ENCODE peak calls at places on chromosomes 7 and 10, in eight cellular contexts. W is retinal pigment epithelial cell, R is brain microvascular endothelial cell, F is RWPE1, V is WERI-Rb-1, H is neural crest cell, U is AG04450, S is A549. G is an unnamed sample.

GRCh38 chr10:9342865-9343450 is 1288.5 kb downstream of the GATA3 start:
- DNase-seq in W (peak), R (peak), F (peak), V (no peak), H (no peak), U (peak), S (no peak), G (no peak)

GRCh38 chr7:143183024-143183423 is at the start of gene TAS2R39:
- DNase-seq in W (no peak), R (no peak), F (no peak), V (no peak), H (no peak), U (no peak), S (no peak), G (no peak)

GRCh38 chr7:158495780-158496179 is 91.8 kb downstream of the PTPRN2 start:
- DNase-seq in W (no peak), R (no peak), F (peak), V (peak), H (peak), U (no peak), S (peak), G (no peak)

GRCh38 chr7:140989068-140989467 is 25.7 kb downstream of the MRPS33 start:
- DNase-seq in W (no peak), R (no peak), F (no peak), V (no peak), H (no peak), U (no peak), S (no peak), G (no peak)

GRCh38 chr10:24349379-24350110 is 140.6 kb downstream of the KIAA1217 start:
- DNase-seq in W (no peak), R (no peak), F (peak), V (no peak), H (no peak), U (no peak), S (no peak), G (no peak)

GRCh38 chr10:34049887-34050286 is 715.4 kb upstream of the NRP1 start:
- DNase-seq in W (no peak), R (peak), F (peak), V (no peak), H (no peak), U (peak), S (peak), G (no peak)

GRCh38 chr10:7184660-7185366 is 226.0 kb downstream of the SFMBT2 start:
- DNase-seq in W (no peak), R (no peak), F (no peak), V (no peak), H (no peak), U (no peak), S (no peak), G (no peak)

GRCh38 chr10:75508239-75508813 is 76.9 kb downstream of the LRMDA start:
- DNase-seq in W (no peak), R (no peak), F (peak), V (no peak), H (no peak), U (no peak), S (no peak), G (no peak)

GRCh38 chr10:30103595-30104310 is 44.4 kb upstream of the JCAD start:
- DNase-seq in W (no peak), R (no peak), F (no peak), V (no peak), H (no peak), U (no peak), S (no peak), G (no peak)

GRCh38 chr10:118511720-118512119 is 83.7 kb downstream of the PRLHR start:
- DNase-seq in W (no peak), R (no peak), F (no peak), V (no peak), H (no peak), U (no peak), S (no peak), G (no peak)

GRCh38 chr7:137073571-137074325 is 205.3 kb downstream of the CHRM2 start:
- DNase-seq in W (no peak), R (peak), F (no peak), V (no peak), H (no peak), U (no peak), S (no peak), G (no peak)

GRCh38 chr7:137873524-137873923 is 26.8 kb upstream of the DGKI start:
- DNase-seq in W (no peak), R (peak), F (no peak), V (no peak), H (no peak), U (no peak), S (no peak), G (no peak)

GRCh38 chr7:69115788-69116187 is 482.5 kb upstream of the AUTS2 start:
- DNase-seq in W (peak), R (no peak), F (no peak), V (no peak), H (no peak), U (no peak), S (no peak), G (no peak)

GRCh38 chr10:69866688-69867461 is 65.2 kb downstream of the COL13A1 start:
- DNase-seq in W (no peak), R (peak), F (no peak), V (peak), H (peak), U (peak), S (no peak), G (no peak)
- TF ChIP-seq CTCF in W (no peak), R (peak), F (no peak), V (no peak), H (no peak), U (peak), S (no peak), G (no peak)

GRCh38 chr10:22874189-22874854 is 53.5 kb upstream of the ARMC3 start:
- DNase-seq in W (no peak), R (no peak), F (no peak), V (no peak), H (no peak), U (no peak), S (no peak), G (no peak)

GRCh38 chr10:22875584-22875983 is 52.3 kb upstream of the ARMC3 start:
- DNase-seq in W (no peak), R (no peak), F (no peak), V (no peak), H (no peak), U (no peak), S (no peak), G (no peak)
- TF ChIP-seq CTCF in W (no peak), R (no peak), F (no peak), V (no peak), H (no peak), U (no peak), S (no peak), G (no peak)

DNA sequence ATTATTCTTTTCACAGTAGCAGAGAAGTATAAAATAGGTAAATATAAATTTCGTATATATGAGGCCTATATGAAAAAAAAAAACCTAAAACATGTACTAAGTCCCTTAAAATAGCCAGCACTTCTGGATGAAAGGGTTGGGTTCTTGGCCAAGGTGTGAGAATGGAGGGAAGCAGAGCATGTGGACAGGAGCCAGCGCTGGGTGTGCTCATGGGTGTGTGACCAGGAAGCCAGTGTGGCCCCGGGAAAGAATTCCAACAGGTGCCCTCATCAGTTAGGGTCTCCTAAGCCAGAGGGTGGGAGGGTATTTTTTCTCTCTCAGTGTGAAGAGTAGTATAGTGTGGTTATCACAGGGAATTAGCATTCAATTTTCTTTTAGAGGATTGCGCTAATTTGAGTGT is 401.9 kb upstream of the IGFBP3 start:
- DNase-seq in W (no peak), R (no peak), F (no peak), V (no peak), H (no peak), U (no peak), S (no peak), G (no peak)
- TF ChIP-seq CTCF in W (no peak), R (no peak), F (no peak), V (no peak), H (no peak), U (no peak), S (no peak), G (no peak)

DNA sequence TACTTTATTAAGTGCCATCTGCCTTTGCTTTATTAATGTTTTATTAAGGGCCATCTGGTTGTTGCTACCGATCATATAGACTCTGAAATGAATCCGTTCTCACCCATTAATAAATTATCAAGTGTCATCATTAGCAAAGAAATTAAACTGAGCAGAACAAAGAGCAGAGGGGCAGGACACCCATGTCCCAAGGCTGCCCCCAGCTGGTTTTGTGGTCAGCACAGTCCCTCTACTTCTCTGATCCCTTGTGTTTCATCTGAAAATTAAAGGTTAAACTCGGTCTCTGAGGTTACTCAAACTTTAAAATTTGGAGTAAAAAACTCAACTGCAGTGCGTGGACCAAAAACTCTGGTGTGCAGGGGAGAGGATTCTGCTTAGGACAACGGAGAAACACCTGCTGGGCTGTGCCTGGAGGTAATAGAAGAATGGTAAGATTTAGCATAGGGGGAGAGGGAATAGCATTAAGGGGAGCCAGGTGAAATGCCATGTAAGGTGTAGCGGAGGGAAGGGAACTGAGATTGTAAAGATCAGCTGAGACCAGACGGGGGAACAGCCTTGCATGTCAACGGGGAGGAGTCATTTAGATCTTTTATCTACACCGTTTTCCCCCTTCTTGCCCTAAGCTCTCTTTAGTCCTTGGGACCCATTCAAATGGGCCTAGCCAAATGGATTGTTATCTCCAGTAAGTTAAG is 10.8 kb upstream of the GSDME start:
- DNase-seq in W (no peak), R (no peak), F (no peak), V (no peak), H (no peak), U (no peak), S (no peak), G (no peak)
- TF ChIP-seq CTCF in W (no peak), R (peak), F (no peak), V (peak), H (no peak), U (no peak), S (peak), G (no peak)

GRCh38 chr7:127632276-127632910 is 14.5 kb upstream of the PAX4 start:
- DNase-seq in W (no peak), R (peak), F (no peak), V (no peak), H (no peak), U (peak), S (no peak), G (no peak)

GRCh38 chr7:127628445-127628844 is 10.5 kb upstream of the PAX4 start:
- DNase-seq in W (no peak), R (no peak), F (no peak), V (no peak), H (no peak), U (no peak), S (no peak), G (no peak)

DNA sequence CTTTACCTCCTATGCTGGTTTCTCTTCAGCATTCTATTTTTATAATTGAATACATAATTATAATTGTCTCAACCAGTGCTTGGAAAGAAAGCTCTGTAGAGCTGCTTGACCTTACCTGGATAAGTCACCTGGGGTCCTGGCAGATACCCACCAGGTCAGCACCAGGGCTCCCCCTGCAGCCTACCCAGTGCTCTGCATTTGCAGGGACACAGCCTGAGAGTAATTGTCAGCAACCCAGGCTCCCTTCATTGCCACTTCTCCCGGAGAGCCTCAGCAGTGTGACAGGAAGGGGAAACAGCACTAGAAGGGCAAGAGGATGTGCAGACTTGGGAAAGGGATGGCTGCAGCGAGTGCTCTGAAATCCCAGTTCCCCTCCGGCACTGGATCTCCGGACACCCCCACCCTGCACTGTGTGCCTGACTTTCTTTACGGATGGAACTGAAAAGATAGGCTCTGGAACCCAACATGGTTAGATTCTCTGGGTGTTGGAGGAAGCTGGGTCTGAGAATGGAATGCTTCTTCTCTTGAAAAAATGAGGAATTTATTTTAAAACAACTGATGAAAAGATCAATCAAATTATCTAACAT is 11.4 kb upstream of the PAX4 start:
- DNase-seq in W (no peak), R (no peak), F (peak), V (peak), H (peak), U (no peak), S (peak), G (no peak)
- TF ChIP-seq CTCF in W (peak), R (peak), F (peak), V (peak), H (peak), U (peak), S (peak), G (no peak)

GRCh38 chr10:109866168-109866994 is 56.9 kb downstream of the XPNPEP1 start:
- DNase-seq in W (no peak), R (peak), F (no peak), V (peak), H (peak), U (no peak), S (no peak), G (no peak)
- TF ChIP-seq CTCF in W (peak), R (peak), F (no peak), V (peak), H (peak), U (peak), S (peak), G (no peak)

GRCh38 chr10:113776553-113776952 is 25.1 kb downstream of the PLEKHS1 start:
- DNase-seq in W (no peak), R (no peak), F (no peak), V (no peak), H (no peak), U (no peak), S (no peak), G (no peak)

GRCh38 chr10:113782986-113783704 is 31.7 kb downstream of the PLEKHS1 start:
- DNase-seq in W (no peak), R (no peak), F (no peak), V (no peak), H (no peak), U (no peak), S (no peak), G (no peak)

GRCh38 chr10:113775681-113776294 is 24.3 kb downstream of the PLEKHS1 start:
- DNase-seq in W (no peak), R (no peak), F (no peak), V (no peak), H (no peak), U (no peak), S (peak), G (no peak)

GRCh38 chr10:113782367-113782766 is 30.9 kb downstream of the PLEKHS1 start:
- DNase-seq in W (no peak), R (no peak), F (no peak), V (no peak), H (no peak), U (no peak), S (no peak), G (no peak)

GRCh38 chr10:113780681-113781250 is 29.3 kb downstream of the PLEKHS1 start:
- DNase-seq in W (no peak), R (no peak), F (no peak), V (no peak), H (no peak), U (no peak), S (no peak), G (no peak)
- TF ChIP-seq CTCF in W (peak), R (peak), F (no peak), V (peak), H (no peak), U (no peak), S (no peak), G (no peak)